ENCODE peak calls at places on chromosome 15, in ten cellular contexts. I, F, C, B, S, A, X, H, W and U are unnamed samples.

GRCh38 chr15:79154491-79155182 is 64.1 kb upstream of the RASGRF1 start:
- DNase-seq in C (no peak), A (no peak), F (no peak), I (no peak), X (no peak), S (no peak), W (no peak), H (no peak), B (no peak), U (no peak)

GRCh38 chr15:34688699-34689098 is 66.1 kb downstream of the GJD2 start:
- DNase-seq in X (no peak), H (no peak), I (no peak), W (no peak), F (no peak), S (no peak), C (no peak), A (no peak), B (no peak), U (no peak)

GRCh38 chr15:76576526-76577279 is 240.1 kb downstream of the ISL2 start:
- DNase-seq in C (peak; percentile 83), A (peak; percentile 82), F (no peak), H (no peak), I (peak; percentile 38), B (peak; percentile 79), S (no peak), W (peak; percentile 70), X (no peak), U (peak; percentile 23)

GRCh38 chr15:63473999-63474809 is 30.2 kb upstream of the USP3 start:
- DNase-seq in C (peak; percentile 87), W (no peak), B (no peak), I (no peak), F (no peak), A (no peak), H (peak; percentile 82), X (no peak), S (no peak), U (no peak)

GRCh38 chr15:56733131-56734012 is at the start of gene ZNF280D:
- DNase-seq in F (peak; percentile 97), C (peak; percentile 97), B (peak; percentile 92), S (peak; percentile 73), A (peak; percentile 88), X (peak; percentile 25), I (peak; percentile 90), H (peak; percentile 80), W (peak; percentile 93), U (peak; percentile 97)

GRCh38 chr15:79084308-79084968 is 6.1 kb downstream of the RASGRF1 start:
- DNase-seq in I (no peak), W (no peak), H (no peak), F (no peak), X (no peak), B (no peak), C (no peak), A (no peak), S (no peak), U (peak; percentile 52)

GRCh38 chr15:41937568-41937923 is 34.8 kb downstream of the EHD4 start:
- DNase-seq in A (no peak), S (no peak), F (no peak), C (no peak), B (no peak), W (no peak), X (no peak), I (no peak), H (no peak), U (no peak)

GRCh38 chr15:92012368-92012629 is 158.8 kb downstream of the SLCO3A1 start:
- DNase-seq in W (no peak), A (no peak), I (no peak), C (no peak), S (no peak), F (no peak), H (peak; percentile 19), X (no peak), B (no peak), U (no peak)

GRCh38 chr15:31149987-31150386 is 48.5 kb upstream of the TRPM1 start:
- DNase-seq in C (no peak), W (no peak), F (no peak), I (no peak), S (no peak), X (no peak), A (no peak), H (no peak), B (no peak), U (no peak)

GRCh38 chr15:58864602-58865419 is 68.7 kb downstream of the SLTM start:
- DNase-seq in A (no peak), X (no peak), H (peak; percentile 15), C (peak; percentile 34), W (peak; percentile 25), S (peak; percentile 78), B (peak; percentile 39), F (peak; percentile 84), I (peak; percentile 35), U (no peak)

GRCh38 chr15:72676838-72677237 is 9.1 kb downstream of the HIGD2B start:
- DNase-seq in F (no peak), I (no peak), B (no peak), W (no peak), A (no peak), X (no peak), C (no peak), S (no peak), H (no peak), U (no peak)

GRCh38 chr15:51874751-51875644 is 45.5 kb downstream of the TMOD3 start:
- DNase-seq in S (peak; percentile 41), A (peak; percentile 63), I (peak; percentile 29), X (no peak), F (no peak), W (peak; percentile 40), B (no peak), H (no peak), C (peak; percentile 97), U (peak; percentile 74)

DNA sequence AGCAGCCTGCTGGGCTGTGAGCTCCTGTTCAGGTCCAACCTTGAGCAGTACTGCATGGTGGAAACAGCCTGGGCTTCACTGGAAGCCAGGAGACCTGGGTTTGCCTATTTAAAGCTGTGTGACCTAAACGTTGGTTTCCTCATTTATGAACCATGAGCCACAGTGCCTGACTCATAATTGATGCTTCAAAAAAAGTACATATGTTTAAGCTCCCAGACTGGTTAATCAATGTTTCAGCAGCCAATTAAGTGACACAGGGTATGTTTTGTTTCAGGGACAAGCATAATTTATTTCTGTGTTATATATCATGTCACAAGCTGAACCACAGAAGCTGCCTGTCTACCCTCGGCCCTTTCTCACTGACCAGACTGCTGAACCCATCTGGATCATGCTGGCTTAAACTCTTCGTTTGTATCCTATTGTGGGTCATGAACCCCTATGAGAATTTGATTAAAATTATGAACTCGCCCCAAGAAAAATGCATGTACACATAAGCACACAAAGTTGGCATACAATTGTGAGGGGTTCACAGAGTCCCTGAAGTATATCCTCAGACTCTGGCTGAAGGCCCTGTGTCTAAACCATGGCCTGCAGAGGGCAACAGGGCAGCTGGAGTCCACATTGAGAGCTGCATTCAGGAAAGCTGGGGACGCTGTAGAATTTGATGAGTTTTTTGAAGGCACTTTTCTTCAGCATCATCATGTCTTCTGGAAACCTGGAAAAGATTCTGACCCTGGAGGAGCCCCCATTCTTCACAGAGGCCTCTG is 23.7 kb downstream of the HDC start:
- DNase-seq in H (no peak), F (no peak), X (no peak), I (no peak), A (no peak), C (peak; percentile 69), B (no peak), W (no peak), S (peak; percentile 44), U (no peak)
- TF ChIP-seq CTCF in H (no peak), F (no peak), X (no peak), I (no peak), A (no peak), C (no peak), B (no peak), W (no peak), S (peak; percentile 9), U (no peak)

GRCh38 chr15:66787472-66787871 is 85.4 kb downstream of the SMAD6 start:
- DNase-seq in H (no peak), C (no peak), A (no peak), W (no peak), F (no peak), I (no peak), S (no peak), B (no peak), X (no peak), U (no peak)

GRCh38 chr15:66788024-66788423 is 86.0 kb downstream of the SMAD6 start:
- DNase-seq in X (no peak), H (no peak), A (no peak), W (no peak), C (no peak), S (no peak), B (no peak), F (no peak), I (no peak), U (no peak)

GRCh38 chr15:66786222-66786621 is 84.2 kb downstream of the SMAD6 start:
- DNase-seq in I (no peak), B (no peak), F (no peak), H (no peak), X (no peak), A (no peak), W (no peak), C (no peak), S (no peak), U (no peak)

GRCh38 chr15:66786708-66787471 is 84.9 kb downstream of the SMAD6 start:
- DNase-seq in I (no peak), C (no peak), B (no peak), X (no peak), S (no peak), W (no peak), F (no peak), A (no peak), H (no peak), U (no peak)

GRCh38 chr15:66789029-66790025 is 87.3 kb downstream of the SMAD6 start:
- DNase-seq in C (peak; percentile 91), S (peak; percentile 55), A (no peak), B (peak; percentile 36), F (no peak), X (no peak), W (no peak), I (peak; percentile 56), H (peak; percentile 23), U (no peak)
- TF ChIP-seq CTCF in C (peak; percentile 74), S (peak; percentile 35), A (peak; percentile 63), B (peak; percentile 63), F (peak; percentile 47), X (peak; percentile 57), W (peak; percentile 40), I (peak; percentile 44), H (no peak), U (no peak)

DNA sequence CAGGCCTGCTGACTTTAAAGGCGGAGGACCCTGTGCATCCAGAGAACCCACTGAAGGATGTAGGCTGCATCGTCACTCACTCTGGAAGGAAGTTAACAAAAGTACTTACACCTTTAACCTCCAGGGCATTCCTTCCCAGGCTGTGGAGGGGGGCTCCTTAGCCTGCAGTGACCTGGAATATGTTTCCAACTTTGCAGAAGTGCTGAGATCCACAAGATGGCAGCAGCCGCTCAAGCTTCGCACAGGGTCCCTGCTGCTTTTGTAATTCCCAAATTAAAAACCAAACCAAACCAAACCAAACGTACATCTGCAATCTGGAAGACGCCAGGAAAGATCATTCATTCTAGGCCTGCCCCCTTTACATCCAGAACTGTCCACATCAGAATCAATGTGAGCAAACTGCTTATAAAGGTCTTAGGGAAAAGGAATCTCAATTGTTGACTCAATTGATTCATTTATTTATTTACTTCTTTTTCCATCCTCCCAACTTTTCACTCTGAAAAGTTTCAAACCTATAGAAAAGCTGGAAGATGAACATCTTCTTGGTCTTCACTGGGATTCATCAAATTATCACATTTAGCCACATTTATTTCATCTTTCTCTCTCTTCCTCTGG is 70.5 kb upstream of the KLHL25 start:
- DNase-seq in F (no peak), H (peak; percentile 14), X (no peak), S (peak; percentile 56), B (no peak), W (peak; percentile 22), I (peak; percentile 46), C (peak; percentile 75), A (peak; percentile 58), U (peak; percentile 76)
- TF ChIP-seq CTCF in F (peak; percentile 44), H (peak; percentile 44), X (peak; percentile 44), S (peak; percentile 74), B (peak; percentile 70), W (peak; percentile 58), I (peak; percentile 71), C (peak; percentile 62), A (peak; percentile 71), U (no peak)

GRCh38 chr15:45704329-45705249 is 69.8 kb downstream of the SQOR start:
- DNase-seq in C (peak; percentile 58), S (no peak), B (no peak), F (peak; percentile 83), W (no peak), H (peak; percentile 17), I (peak; percentile 27), X (no peak), A (no peak), U (no peak)
- TF ChIP-seq CTCF in C (no peak), S (no peak), B (no peak), F (no peak), W (no peak), H (no peak), I (no peak), X (no peak), A (no peak), U (no peak)